ENCODE peak calls at places on chromosomes 13 and 19, in four cellular contexts. A is NCI-H1105, L is COLO829, D is type B pancreatic cell. Y is an unnamed sample.

GRCh38 chr13:58994778-58995177 is 1169.0 kb downstream of the DIAPH3 start:
- DNase-seq in L (no peak), D (no peak), A (no peak), Y (no peak)

GRCh38 chr13:113838711-113839201 is 25.1 kb downstream of the GAS6 start:
- DNase-seq in D (no peak), A (no peak), L (no peak), Y (no peak)

GRCh38 chr19:5292453-5292842 is 48.2 kb downstream of the PTPRS start:
- DNase-seq in L (peak), A (peak), D (no peak), Y (peak)

GRCh38 chr13:30033681-30034447 is 183.4 kb upstream of the UBL3 start:
- DNase-seq in L (peak), A (no peak), D (no peak), Y (peak)

GRCh38 chr19:45391346-45391745 is 13.5 kb downstream of the PPP1R13L start:
- DNase-seq in A (no peak), D (no peak), L (no peak), Y (no peak)

GRCh38 chr19:7926021-7926726 is at the start of gene CTXN1:
- DNase-seq in A (peak), L (no peak), D (peak), Y (peak)

GRCh38 chr13:44710576-44710975 is 134.4 kb upstream of the TSC22D1 start:
- DNase-seq in A (no peak), D (no peak), L (peak), Y (peak)

GRCh38 chr19:42255766-42256750 is 1.1 kb upstream of the ERF start:
- DNase-seq in A (no peak), D (no peak), L (peak), Y (peak)

GRCh38 chr13:94696171-94696570 is 16.2 kb downstream of the SOX21 start:
- DNase-seq in L (no peak), A (no peak), D (no peak), Y (no peak)

GRCh38 chr19:38071647-38072046 is 152.4 kb downstream of the DPF1 start:
- DNase-seq in L (no peak), D (no peak), A (no peak), Y (no peak)

GRCh38 chr13:44197791-44198770 is 175.5 kb upstream of the SERP2 start:
- DNase-seq in D (no peak), L (no peak), A (no peak), Y (no peak)

GRCh38 chr13:98571955-98572662 is 4.8 kb downstream of the STK24 start:
- DNase-seq in D (no peak), L (no peak), A (peak), Y (no peak)

GRCh38 chr13:33610471-33611015 is 207.4 kb upstream of the RFC3 start:
- DNase-seq in A (no peak), D (no peak), L (peak), Y (peak)

GRCh38 chr19:10010247-10010691 is at the start of gene COL5A3:
- DNase-seq in D (no peak), A (no peak), L (no peak), Y (peak)

GRCh38 chr19:50008532-50008931 is 16.6 kb downstream of the VRK3 start:
- DNase-seq in A (no peak), L (no peak), D (no peak), Y (peak)

GRCh38 chr19:55118401-55118991 is 1.1 kb upstream of the PPP1R12C start:
- DNase-seq in D (no peak), A (no peak), L (no peak), Y (peak)

GRCh38 chr13:114105351-114106225 is 26.8 kb downstream of the RASA3 start:
- DNase-seq in A (no peak), D (no peak), L (no peak), Y (no peak)

GRCh38 chr13:113948034-113948742 is 25.7 kb downstream of the C13orf46 start:
- DNase-seq in L (no peak), A (no peak), D (no peak), Y (no peak)

GRCh38 chr13:65808061-65808460 is 1422.1 kb downstream of the PCDH9 start:
- DNase-seq in D (no peak), A (no peak), L (no peak), Y (no peak)

GRCh38 chr13:114067381-114067885 is 65.0 kb downstream of the RASA3 start:
- DNase-seq in D (no peak), L (peak), A (no peak), Y (no peak)

GRCh38 chr19:7859766-7860165 is 14.4 kb downstream of the PRR36 start:
- DNase-seq in D (no peak), L (no peak), A (no peak), Y (no peak)

GRCh38 chr13:30119476-30119875 is 187.9 kb downstream of the KATNAL1 start:
- DNase-seq in L (peak), D (no peak), A (no peak), Y (no peak)

GRCh38 chr19:46080561-46080960 is 39.8 kb upstream of the IGFL4 start:
- DNase-seq in L (no peak), D (no peak), A (no peak), Y (no peak)

GRCh38 chr13:24274452-24274971 is 34.9 kb upstream of the C1QTNF9 start:
- DNase-seq in A (no peak), L (no peak), D (no peak), Y (no peak)

GRCh38 chr19:12833747-12834417 is 497 bp downstream of the RTBDN start:
- DNase-seq in D (no peak), L (no peak), A (peak), Y (no peak)

GRCh38 chr19:50361290-50362029 is 4.0 kb downstream of the NAPSA start:
- DNase-seq in A (no peak), L (peak), D (no peak), Y (no peak)

GRCh38 chr19:55220525-55220924 is 8.0 kb downstream of the TMEM86B start:
- DNase-seq in A (no peak), D (no peak), L (no peak), Y (no peak)

GRCh38 chr13:85544756-85545155 is 254.5 kb downstream of the SLITRK6 start:
- DNase-seq in D (no peak), L (no peak), A (no peak), Y (no peak)